ENCODE peak calls at places on chromosomes 1 and 21, in eight cellular contexts. D, V, M, Q, A, U, P and J are unnamed samples.

GRCh38 chr1:116891396-116892072 is 18.2 kb upstream of the PTGFRN start:
- DNase-seq in A (no peak), U (no peak), Q (no peak), M (no peak), V (no peak), D (no peak), P (no peak), J (no peak)

GRCh38 chr1:186152227-186152944 is 222.7 kb downstream of the TPR start:
- DNase-seq in U (peak), P (no peak), A (peak), V (no peak), D (no peak), M (peak), Q (no peak), J (no peak)

GRCh38 chr21:29245104-29245643 is 53.5 kb upstream of the BACH1 start:
- DNase-seq in U (no peak), A (no peak), D (no peak), V (no peak), Q (peak), P (no peak), M (no peak), J (no peak)

GRCh38 chr1:210446479-210446878 is 117.8 kb downstream of the HHAT start:
- DNase-seq in V (no peak), Q (no peak), P (no peak), M (no peak), D (peak), U (no peak), A (peak), J (no peak)

GRCh38 chr1:33711511-33711910 is 152.4 kb upstream of the HMGB4 start:
- DNase-seq in M (no peak), D (no peak), U (no peak), Q (no peak), V (no peak), A (no peak), P (no peak), J (no peak)

GRCh38 chr1:66434096-66434495 is 99.9 kb upstream of the SGIP1 start:
- DNase-seq in P (no peak), V (no peak), A (no peak), M (no peak), U (peak), D (no peak), Q (no peak), J (no peak)

GRCh38 chr1:24968941-24969585 is 39.0 kb upstream of the RUNX3 start:
- DNase-seq in U (no peak), A (no peak), M (no peak), V (no peak), D (no peak), Q (no peak), P (no peak), J (no peak)

GRCh38 chr1:246479061-246479460 is 28.0 kb downstream of the SMYD3 start:
- DNase-seq in V (no peak), M (no peak), U (no peak), D (no peak), A (no peak), Q (no peak), P (no peak), J (no peak)

GRCh38 chr1:226370144-226370923 is 37.6 kb downstream of the PARP1 start:
- DNase-seq in U (no peak), A (no peak), Q (peak), D (no peak), M (no peak), V (peak), P (no peak), J (no peak)

GRCh38 chr21:33843216-33843615 is 72.4 kb downstream of the ATP5PO start:
- DNase-seq in Q (no peak), D (no peak), P (no peak), U (no peak), V (no peak), M (no peak), A (no peak), J (no peak)

GRCh38 chr1:193058529-193059281 is 455 bp downstream of the UCHL5 start:
- DNase-seq in M (no peak), D (peak), Q (peak), V (peak), A (peak), P (peak), U (no peak), J (peak)

GRCh38 chr1:58695206-58695605 is 4.7 kb downstream of the MYSM1 start:
- DNase-seq in M (no peak), P (no peak), U (no peak), D (no peak), A (no peak), Q (no peak), V (no peak), J (no peak)

GRCh38 chr1:20361805-20362381 is 71.2 kb downstream of the VWA5B1 start:
- DNase-seq in P (peak), V (no peak), Q (peak), U (no peak), A (peak), M (no peak), D (peak), J (no peak)

GRCh38 chr1:169724168-169724567 is 9.7 kb downstream of the SELE start:
- DNase-seq in A (no peak), D (no peak), M (no peak), V (no peak), Q (no peak), U (no peak), P (no peak), J (no peak)

GRCh38 chr1:175620380-175620779 is 123.0 kb downstream of the TNR start:
- DNase-seq in P (no peak), Q (no peak), M (no peak), U (no peak), V (no peak), A (no peak), D (no peak), J (no peak)

GRCh38 chr1:231638647-231639046 is 12.1 kb downstream of the DISC1 start:
- DNase-seq in A (no peak), D (no peak), V (no peak), M (no peak), U (no peak), P (no peak), Q (no peak), J (no peak)

GRCh38 chr1:231639819-231640218 is 13.2 kb downstream of the DISC1 start:
- DNase-seq in V (no peak), P (no peak), M (no peak), D (no peak), Q (no peak), A (no peak), U (no peak), J (no peak)

GRCh38 chr1:231643333-231644237 is 17.0 kb downstream of the DISC1 start:
- DNase-seq in V (no peak), A (no peak), U (no peak), P (no peak), D (no peak), M (no peak), Q (no peak), J (no peak)

GRCh38 chr1:231642600-231643332 is 16.2 kb downstream of the DISC1 start:
- DNase-seq in Q (no peak), A (no peak), V (no peak), M (no peak), U (no peak), P (no peak), D (no peak), J (no peak)
- TF ChIP-seq CTCF in Q (no peak), A (no peak), V (no peak), M (no peak), U (no peak), P (no peak), D (no peak), J (no peak)

DNA sequence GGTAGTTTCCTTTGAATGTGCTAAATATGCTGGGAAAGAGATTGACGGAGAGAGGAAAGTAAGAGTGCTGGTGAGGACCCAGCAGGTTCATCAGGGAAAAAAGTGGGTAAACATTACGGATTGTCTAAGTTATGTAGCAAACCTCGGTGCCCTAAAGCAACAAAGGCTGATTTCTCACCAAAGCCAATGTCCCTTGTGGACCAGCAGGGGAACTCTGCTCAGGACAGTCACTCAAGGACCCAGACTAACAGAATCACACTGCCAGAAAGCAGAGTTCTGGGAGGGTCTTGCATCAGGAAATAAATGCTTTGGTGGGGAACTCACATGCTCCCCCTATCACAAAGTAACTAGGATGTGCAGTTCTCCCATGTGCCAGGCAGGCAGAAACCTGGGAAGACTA is 1.7 kb upstream of the IKBKE start:
- DNase-seq in A (no peak), P (no peak), V (no peak), U (no peak), M (no peak), D (no peak), Q (no peak), J (no peak)
- TF ChIP-seq CTCF in A (no peak), P (no peak), V (no peak), U (no peak), M (no peak), D (no peak), Q (no peak), J (no peak)

GRCh38 chr1:68112835-68113243 is 62.4 kb upstream of the DIRAS3 start:
- DNase-seq in D (peak), A (peak), P (no peak), Q (no peak), V (no peak), U (no peak), M (no peak), J (no peak)

GRCh38 chr1:68113961-68114360 is 63.5 kb upstream of the DIRAS3 start:
- DNase-seq in D (peak), M (no peak), Q (no peak), U (no peak), V (no peak), P (no peak), A (no peak), J (no peak)

GRCh38 chr1:68115308-68115707 is 64.9 kb upstream of the DIRAS3 start:
- DNase-seq in P (no peak), M (no peak), D (no peak), V (no peak), Q (no peak), A (no peak), U (no peak), J (no peak)

GRCh38 chr1:68107771-68108170 is 57.3 kb upstream of the DIRAS3 start:
- DNase-seq in Q (no peak), D (no peak), U (no peak), M (no peak), V (no peak), P (no peak), A (peak), J (no peak)

GRCh38 chr1:68111804-68112436 is 61.5 kb upstream of the DIRAS3 start:
- DNase-seq in Q (no peak), A (peak), D (peak), U (peak), P (peak), V (no peak), M (no peak), J (no peak)
- TF ChIP-seq CTCF in Q (no peak), A (peak), D (peak), U (peak), P (peak), V (no peak), M (peak), J (no peak)

GRCh38 chr1:161749509-161750407 is at the start of gene DUSP12:
- DNase-seq in P (peak), V (peak), Q (peak), M (peak), A (peak), U (peak), D (peak), J (peak)
- TF ChIP-seq CTCF in P (no peak), V (no peak), Q (peak), M (no peak), A (peak), U (peak), D (peak), J (no peak)

GRCh38 chr1:114054148-114054547 is 74.9 kb downstream of the OLFML3 start:
- DNase-seq in A (no peak), P (no peak), M (no peak), D (no peak), U (no peak), V (no peak), Q (no peak), J (no peak)
- TF ChIP-seq CTCF in A (no peak), P (no peak), M (no peak), D (no peak), U (no peak), V (no peak), Q (no peak), J (no peak)

DNA sequence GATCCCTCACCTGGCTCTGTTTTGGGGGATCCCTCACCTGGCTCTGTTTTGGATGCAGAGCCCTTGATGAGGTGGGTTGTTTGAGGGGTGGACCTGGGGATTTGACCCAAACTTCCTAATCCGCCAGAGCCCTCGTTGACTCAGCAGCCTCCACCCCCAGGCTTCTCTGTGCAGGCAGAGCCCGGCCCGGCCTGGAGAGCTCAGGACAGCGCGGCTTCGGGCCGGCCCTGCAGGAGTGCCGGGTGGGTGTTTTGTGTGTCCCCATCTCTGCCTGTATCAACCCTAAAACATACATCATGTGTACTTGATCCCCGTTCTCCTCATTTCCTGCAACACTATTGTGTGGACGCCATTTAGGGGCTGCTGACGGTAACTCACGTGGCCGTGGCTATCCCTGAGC is 124.2 kb downstream of the SIK1 start:
- DNase-seq in P (no peak), U (no peak), V (no peak), D (no peak), M (no peak), Q (no peak), A (no peak), J (no peak)
- TF ChIP-seq CTCF in P (no peak), U (no peak), V (no peak), D (no peak), M (no peak), Q (no peak), A (no peak), J (no peak)

DNA sequence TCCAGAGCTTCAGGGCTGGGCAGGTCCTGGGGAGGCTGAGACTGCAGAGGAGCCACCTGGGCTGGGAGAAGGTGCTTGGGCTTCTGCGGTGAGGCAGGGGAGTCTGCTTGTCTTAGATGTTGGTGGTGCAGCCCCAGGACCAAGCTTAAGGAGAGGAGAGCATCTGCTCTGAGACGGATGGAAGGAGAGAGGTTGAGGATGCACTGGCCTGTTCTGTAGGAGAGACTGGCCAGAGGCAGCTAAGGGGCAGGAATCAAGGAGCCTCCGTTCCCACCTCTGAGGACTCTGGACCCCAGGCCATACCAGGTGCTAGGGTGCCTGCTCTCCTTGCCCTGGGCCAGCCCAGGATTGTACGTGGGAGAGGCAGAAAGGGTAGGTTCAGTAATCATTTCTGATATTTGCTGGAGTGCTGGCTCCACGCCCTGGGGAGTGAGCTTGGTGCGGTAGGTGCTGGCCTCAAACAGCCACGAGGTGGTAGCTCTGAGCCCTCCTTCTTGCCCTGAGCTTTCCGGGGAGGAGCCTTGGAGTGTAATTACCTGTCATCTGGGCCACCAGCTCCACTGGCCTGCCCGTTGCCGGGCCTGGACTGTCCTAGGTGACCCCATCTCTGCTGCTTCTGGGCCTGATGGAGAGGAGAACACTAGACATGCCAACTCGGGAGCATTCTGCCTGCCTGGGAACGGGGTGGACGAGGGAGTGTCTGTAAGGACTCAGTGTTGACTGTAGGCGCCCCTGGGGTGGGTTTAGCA is 9.3 kb downstream of the MYBPH start:
- DNase-seq in U (no peak), D (no peak), V (no peak), M (no peak), Q (peak), A (no peak), P (no peak), J (no peak)
- TF ChIP-seq CTCF in U (no peak), D (no peak), V (no peak), M (no peak), Q (no peak), A (peak), P (no peak), J (no peak)

GRCh38 chr1:156948708-156949107 is 28.3 kb downstream of the LRRC71 start:
- DNase-seq in D (no peak), P (no peak), U (no peak), A (no peak), V (no peak), M (no peak), Q (no peak), J (no peak)
- TF ChIP-seq CTCF in D (no peak), P (no peak), U (peak), A (peak), V (no peak), M (no peak), Q (no peak), J (no peak)

GRCh38 chr1:179955731-179956130 is 1.1 kb downstream of the CEP350 start:
- DNase-seq in Q (no peak), A (no peak), V (no peak), M (no peak), D (no peak), U (no peak), P (no peak), J (no peak)
- TF ChIP-seq CTCF in Q (no peak), A (no peak), V (no peak), M (no peak), D (no peak), U (no peak), P (no peak), J (no peak)